ENCODE peak calls at places on chromosome 21, in nine cellular contexts. One of them, this sample, is unnamed.

GRCh38 chr21:14382486-14382834 is 486 bp downstream of the HSPA13 start:
- DNase-seq in CD8-positive, alpha-beta memory T cell: no peak
- DNase-seq in NCI-H460: peak
- DNase-seq in fibroblast of lung: peak
- DNase-seq in M059J: peak
- DNase-seq in stimulated activated CD4-positive, alpha-beta T cell treated with anti-CD3 and anti-CD28 coated beads, Interleukin-2, amount 100 ng/mL, for 24 hours: peak
- DNase-seq in AG08395: peak
- DNase-seq in heart right ventricle: no peak
- DNase-seq in WTC11: peak
- DNase-seq in this sample: no peak

GRCh38 chr21:29332461-29333354 is 34.0 kb downstream of the BACH1 start:
- DNase-seq in stimulated activated CD4-positive, alpha-beta T cell treated with anti-CD3 and anti-CD28 coated beads, Interleukin-2, amount 100 ng/mL, for 24 hours: no peak
- DNase-seq in CD8-positive, alpha-beta memory T cell: no peak
- DNase-seq in AG08395: peak
- DNase-seq in NCI-H460: no peak
- DNase-seq in fibroblast of lung: peak
- DNase-seq in M059J: peak
- DNase-seq in WTC11: no peak
- DNase-seq in heart right ventricle: no peak
- DNase-seq in this sample: no peak

GRCh38 chr21:36966846-36967657 is 583 bp upstream of the HLCS start:
- DNase-seq in M059J: peak
- DNase-seq in heart right ventricle: no peak
- DNase-seq in WTC11: peak
- DNase-seq in stimulated activated CD4-positive, alpha-beta T cell treated with anti-CD3 and anti-CD28 coated beads, Interleukin-2, amount 100 ng/mL, for 24 hours: no peak
- DNase-seq in fibroblast of lung: peak
- DNase-seq in CD8-positive, alpha-beta memory T cell: no peak
- DNase-seq in NCI-H460: no peak
- DNase-seq in AG08395: peak
- DNase-seq in this sample: no peak

GRCh38 chr21:34029724-34030528 is 43.5 kb upstream of the MRPS6 start:
- DNase-seq in CD8-positive, alpha-beta memory T cell: peak
- DNase-seq in NCI-H460: peak
- DNase-seq in WTC11: peak
- DNase-seq in AG08395: peak
- DNase-seq in stimulated activated CD4-positive, alpha-beta T cell treated with anti-CD3 and anti-CD28 coated beads, Interleukin-2, amount 100 ng/mL, for 24 hours: peak
- DNase-seq in M059J: peak
- DNase-seq in heart right ventricle: no peak
- DNase-seq in fibroblast of lung: peak
- DNase-seq in this sample: no peak

GRCh38 chr21:42114646-42115045 is 43.5 kb downstream of the UMODL1 start:
- DNase-seq in M059J: no peak
- DNase-seq in heart right ventricle: no peak
- DNase-seq in WTC11: no peak
- DNase-seq in stimulated activated CD4-positive, alpha-beta T cell treated with anti-CD3 and anti-CD28 coated beads, Interleukin-2, amount 100 ng/mL, for 24 hours: no peak
- DNase-seq in AG08395: no peak
- DNase-seq in NCI-H460: no peak
- DNase-seq in CD8-positive, alpha-beta memory T cell: no peak
- DNase-seq in fibroblast of lung: no peak
- DNase-seq in this sample: no peak

GRCh38 chr21:14685568-14685967 is 139.5 kb upstream of the SAMSN1 start:
- DNase-seq in AG08395: no peak
- DNase-seq in M059J: no peak
- DNase-seq in heart right ventricle: no peak
- DNase-seq in CD8-positive, alpha-beta memory T cell: no peak
- DNase-seq in WTC11: no peak
- DNase-seq in NCI-H460: no peak
- DNase-seq in stimulated activated CD4-positive, alpha-beta T cell treated with anti-CD3 and anti-CD28 coated beads, Interleukin-2, amount 100 ng/mL, for 24 hours: no peak
- DNase-seq in fibroblast of lung: no peak
- DNase-seq in this sample: peak

GRCh38 chr21:45033791-45034555 is 40.4 kb upstream of the ADARB1 start:
- DNase-seq in fibroblast of lung: peak
- DNase-seq in WTC11: no peak
- DNase-seq in CD8-positive, alpha-beta memory T cell: no peak
- DNase-seq in stimulated activated CD4-positive, alpha-beta T cell treated with anti-CD3 and anti-CD28 coated beads, Interleukin-2, amount 100 ng/mL, for 24 hours: no peak
- DNase-seq in heart right ventricle: no peak
- DNase-seq in AG08395: peak
- DNase-seq in M059J: no peak
- DNase-seq in NCI-H460: no peak
- DNase-seq in this sample: no peak

GRCh38 chr21:15421521-15421920 is 308.3 kb upstream of the USP25 start:
- DNase-seq in stimulated activated CD4-positive, alpha-beta T cell treated with anti-CD3 and anti-CD28 coated beads, Interleukin-2, amount 100 ng/mL, for 24 hours: no peak
- DNase-seq in WTC11: no peak
- DNase-seq in M059J: peak
- DNase-seq in NCI-H460: no peak
- DNase-seq in CD8-positive, alpha-beta memory T cell: no peak
- DNase-seq in heart right ventricle: no peak
- DNase-seq in fibroblast of lung: no peak
- DNase-seq in AG08395: no peak
- DNase-seq in this sample: no peak

GRCh38 chr21:38140192-38140905 is 116.4 kb upstream of the KCNJ15 start:
- DNase-seq in fibroblast of lung: peak
- DNase-seq in heart right ventricle: peak
- DNase-seq in stimulated activated CD4-positive, alpha-beta T cell treated with anti-CD3 and anti-CD28 coated beads, Interleukin-2, amount 100 ng/mL, for 24 hours: no peak
- DNase-seq in NCI-H460: peak
- DNase-seq in WTC11: no peak
- DNase-seq in CD8-positive, alpha-beta memory T cell: no peak
- DNase-seq in M059J: peak
- DNase-seq in AG08395: peak
- DNase-seq in this sample: peak

GRCh38 chr21:46079357-46080170 is 18.3 kb upstream of the COL6A2 start:
- DNase-seq in M059J: peak
- DNase-seq in AG08395: peak
- DNase-seq in stimulated activated CD4-positive, alpha-beta T cell treated with anti-CD3 and anti-CD28 coated beads, Interleukin-2, amount 100 ng/mL, for 24 hours: peak
- DNase-seq in heart right ventricle: peak
- DNase-seq in WTC11: no peak
- DNase-seq in NCI-H460: no peak
- DNase-seq in CD8-positive, alpha-beta memory T cell: no peak
- DNase-seq in fibroblast of lung: peak
- DNase-seq in this sample: no peak

GRCh38 chr21:38979271-38980196 is 173.8 kb downstream of the ETS2 start:
- DNase-seq in fibroblast of lung: peak
- DNase-seq in heart right ventricle: no peak
- DNase-seq in CD8-positive, alpha-beta memory T cell: no peak
- DNase-seq in M059J: peak
- DNase-seq in stimulated activated CD4-positive, alpha-beta T cell treated with anti-CD3 and anti-CD28 coated beads, Interleukin-2, amount 100 ng/mL, for 24 hours: no peak
- DNase-seq in WTC11: peak
- DNase-seq in AG08395: peak
- DNase-seq in NCI-H460: no peak
- DNase-seq in this sample: peak

GRCh38 chr21:32314806-32315205 is 16.2 kb downstream of the MRAP start:
- DNase-seq in CD8-positive, alpha-beta memory T cell: no peak
- DNase-seq in AG08395: no peak
- DNase-seq in NCI-H460: no peak
- DNase-seq in WTC11: no peak
- DNase-seq in heart right ventricle: no peak
- DNase-seq in stimulated activated CD4-positive, alpha-beta T cell treated with anti-CD3 and anti-CD28 coated beads, Interleukin-2, amount 100 ng/mL, for 24 hours: no peak
- DNase-seq in fibroblast of lung: no peak
- DNase-seq in M059J: no peak
- DNase-seq in this sample: no peak

GRCh38 chr21:38219049-38219628 is 37.7 kb upstream of the KCNJ15 start:
- DNase-seq in fibroblast of lung: peak
- DNase-seq in heart right ventricle: peak
- DNase-seq in AG08395: peak
- DNase-seq in M059J: peak
- DNase-seq in stimulated activated CD4-positive, alpha-beta T cell treated with anti-CD3 and anti-CD28 coated beads, Interleukin-2, amount 100 ng/mL, for 24 hours: peak
- DNase-seq in NCI-H460: peak
- DNase-seq in WTC11: peak
- DNase-seq in CD8-positive, alpha-beta memory T cell: peak
- DNase-seq in this sample: peak

GRCh38 chr21:41766883-41767605 is at the start of gene RIPK4:
- DNase-seq in NCI-H460: peak
- DNase-seq in heart right ventricle: no peak
- DNase-seq in CD8-positive, alpha-beta memory T cell: peak
- DNase-seq in M059J: peak
- DNase-seq in WTC11: peak
- DNase-seq in fibroblast of lung: no peak
- DNase-seq in AG08395: peak
- DNase-seq in stimulated activated CD4-positive, alpha-beta T cell treated with anti-CD3 and anti-CD28 coated beads, Interleukin-2, amount 100 ng/mL, for 24 hours: peak
- DNase-seq in this sample: no peak

GRCh38 chr21:44736291-44737004 is 25.1 kb upstream of the TSPEAR start:
- DNase-seq in heart right ventricle: no peak
- DNase-seq in AG08395: no peak
- DNase-seq in stimulated activated CD4-positive, alpha-beta T cell treated with anti-CD3 and anti-CD28 coated beads, Interleukin-2, amount 100 ng/mL, for 24 hours: no peak
- DNase-seq in M059J: no peak
- DNase-seq in NCI-H460: peak
- DNase-seq in WTC11: no peak
- DNase-seq in CD8-positive, alpha-beta memory T cell: no peak
- DNase-seq in fibroblast of lung: no peak
- DNase-seq in this sample: no peak

GRCh38 chr21:41156128-41156527 is 11.8 kb upstream of the BACE2 start:
- DNase-seq in M059J: no peak
- DNase-seq in AG08395: no peak
- DNase-seq in NCI-H460: no peak
- DNase-seq in WTC11: no peak
- DNase-seq in fibroblast of lung: no peak
- DNase-seq in CD8-positive, alpha-beta memory T cell: no peak
- DNase-seq in stimulated activated CD4-positive, alpha-beta T cell treated with anti-CD3 and anti-CD28 coated beads, Interleukin-2, amount 100 ng/mL, for 24 hours: no peak
- DNase-seq in heart right ventricle: no peak
- DNase-seq in this sample: no peak

GRCh38 chr21:29523646-29524045 is 224.9 kb downstream of the BACH1 start:
- DNase-seq in NCI-H460: no peak
- DNase-seq in CD8-positive, alpha-beta memory T cell: no peak
- DNase-seq in WTC11: no peak
- DNase-seq in stimulated activated CD4-positive, alpha-beta T cell treated with anti-CD3 and anti-CD28 coated beads, Interleukin-2, amount 100 ng/mL, for 24 hours: no peak
- DNase-seq in heart right ventricle: no peak
- DNase-seq in M059J: no peak
- DNase-seq in AG08395: peak
- DNase-seq in fibroblast of lung: peak
- DNase-seq in this sample: no peak

GRCh38 chr21:26844258-26845065 is 747 bp downstream of the ADAMTS1 start:
- DNase-seq in WTC11: peak
- DNase-seq in M059J: no peak
- DNase-seq in heart right ventricle: peak
- DNase-seq in CD8-positive, alpha-beta memory T cell: peak
- DNase-seq in stimulated activated CD4-positive, alpha-beta T cell treated with anti-CD3 and anti-CD28 coated beads, Interleukin-2, amount 100 ng/mL, for 24 hours: no peak
- DNase-seq in NCI-H460: no peak
- DNase-seq in AG08395: no peak
- DNase-seq in fibroblast of lung: peak
- DNase-seq in this sample: no peak

GRCh38 chr21:10272216-10272615 is 249.2 kb upstream of the TPTE start:
- DNase-seq in CD8-positive, alpha-beta memory T cell: no peak
- DNase-seq in stimulated activated CD4-positive, alpha-beta T cell treated with anti-CD3 and anti-CD28 coated beads, Interleukin-2, amount 100 ng/mL, for 24 hours: no peak
- DNase-seq in heart right ventricle: no peak
- DNase-seq in NCI-H460: peak
- DNase-seq in AG08395: no peak
- DNase-seq in M059J: no peak
- DNase-seq in WTC11: no peak
- DNase-seq in fibroblast of lung: peak
- DNase-seq in this sample: no peak

This sample was measured in MV-4-11.